ENCODE peak calls at places on chromosome 11, in seven cellular contexts. P is HuH-7, E is neuronal stem cell, B is T-helper 22 cell, J is NCI-H69, W is fibroblast of the aortic adventitia, N is nephron progenitor cell. I is an unnamed sample.
A peak's percentile ranks its signal among the peaks of the same experiment; 100 is the strongest.

GRCh38 chr11:113615773-113616172 is 90.3 kb downstream of the TMPRSS5 start:
- DNase-seq in N (no peak), B (no peak), W (peak; percentile 56), E (no peak), J (peak; percentile 50), P (no peak), I (no peak)

GRCh38 chr11:80637011-80637410 is 1196.2 kb upstream of the TENM4 start:
- DNase-seq in N (no peak), E (no peak), W (no peak), J (no peak), P (no peak), B (no peak), I (no peak)

GRCh38 chr11:133064152-133064877 is 468.0 kb downstream of the OPCML start:
- DNase-seq in E (peak; percentile 68), P (peak; percentile 24), J (peak; percentile 73), B (no peak), W (peak; percentile 1), N (peak; percentile 89), I (peak; percentile 88)

GRCh38 chr11:19244084-19244483 is 3.3 kb upstream of the E2F8 start:
- DNase-seq in W (peak; percentile 29), P (no peak), E (no peak), B (no peak), J (no peak), N (no peak), I (no peak)

GRCh38 chr11:32087602-32088001 is 3.3 kb upstream of the RCN1 start:
- DNase-seq in P (no peak), J (no peak), E (no peak), N (no peak), W (peak; percentile 62), B (no peak), I (no peak)

GRCh38 chr11:122131126-122131525 is 15.1 kb upstream of the BLID start:
- DNase-seq in B (no peak), J (no peak), P (no peak), N (no peak), W (no peak), E (no peak), I (no peak)

GRCh38 chr11:18313985-18314763 is 7.8 kb downstream of the HPS5 start:
- DNase-seq in P (no peak), B (no peak), W (no peak), J (no peak), E (no peak), N (no peak), I (no peak)

GRCh38 chr11:115941481-115941993 is 437.3 kb upstream of the CADM1 start:
- DNase-seq in W (no peak), P (no peak), N (no peak), J (no peak), E (no peak), B (no peak), I (peak; percentile 77)